ENCODE peak calls at places on chromosomes 4 and X, in seven cellular contexts. T is HepG2, D is esophagus squamous epithelium, U is ovary, N is kidney, L is suprapubic skin, E is H9. K is an unnamed sample.

GRCh38 chrX:29662759-29663503 is 552.4 kb upstream of the MAGEB2 start:
- DNase-seq in T (peak), D (no peak), U (no peak), N (no peak), L (no peak), E (no peak), K (no peak)

GRCh38 chrX:24925430-24925829 is 90.3 kb downstream of the ARX start:
- DNase-seq in T (no peak), D (no peak), U (no peak), N (no peak), L (no peak), E (no peak), K (no peak)

GRCh38 chrX:17553451-17553850 is 178.5 kb downstream of the NHS start:
- DNase-seq in T (no peak), D (no peak), U (no peak), N (peak), L (no peak), E (peak), K (no peak)

GRCh38 chr4:100118213-100118612 is 72.1 kb downstream of the DDIT4L start:
- DNase-seq in T (no peak), D (no peak), U (no peak), N (no peak), L (no peak), E (no peak), K (no peak)

GRCh38 chr4:155543126-155543765 is 123.4 kb upstream of the GUCY1A1 start:
- DNase-seq in T (no peak), D (no peak), U (no peak), N (no peak), L (no peak), E (no peak), K (no peak)

GRCh38 chr4:184250795-184251679 is 33.4 kb upstream of the ENPP6 start:
- DNase-seq in T (peak), D (no peak), U (no peak), N (no peak), L (no peak), E (no peak), K (no peak)

GRCh38 chr4:11069581-11069980 is 359.1 kb downstream of the HS3ST1 start:
- DNase-seq in T (no peak), D (no peak), U (no peak), N (no peak), L (no peak), E (no peak), K (no peak)

GRCh38 chrX:48508400-48509244 is at the start of gene PORCN:
- DNase-seq in T (peak), D (peak), U (peak), N (peak), L (peak), E (peak), K (peak)

GRCh38 chr4:119310826-119311225 is 11.1 kb downstream of the FABP2 start:
- DNase-seq in T (no peak), D (no peak), U (no peak), N (no peak), L (no peak), E (no peak), K (no peak)

GRCh38 chr4:984336-985054 is 2.3 kb upstream of the IDUA start:
- DNase-seq in T (no peak), D (no peak), U (no peak), N (peak), L (no peak), E (no peak), K (no peak)

GRCh38 chrX:39150210-39150609 is 349.0 kb downstream of the MID1IP1 start:
- DNase-seq in T (no peak), D (no peak), U (no peak), N (no peak), L (no peak), E (no peak), K (no peak)

GRCh38 chr4:153156263-153156662 is 48.0 kb upstream of the TRIM2 start:
- DNase-seq in T (no peak), D (no peak), U (no peak), N (no peak), L (no peak), E (no peak), K (peak)

GRCh38 chrX:112653017-112653416 is 26.7 kb downstream of the LHFPL1 start:
- DNase-seq in T (no peak), D (no peak), U (no peak), N (no peak), L (no peak), E (no peak), K (no peak)

GRCh38 chr4:99117876-99118693 is 26.0 kb downstream of the ADH4 start:
- DNase-seq in T (peak), D (no peak), U (no peak), N (no peak), L (no peak), E (no peak), K (no peak)

GRCh38 chr4:47836655-47837581 is 949 bp downstream of the CORIN start:
- DNase-seq in T (peak), D (peak), U (peak), N (peak), L (peak), E (peak), K (peak)

GRCh38 chr4:72546456-72546855 is 22.6 kb downstream of the ADAMTS3 start:
- DNase-seq in T (no peak), D (no peak), U (no peak), N (no peak), L (no peak), E (no peak), K (no peak)

GRCh38 chr4:92483341-92483740 is 179.6 kb downstream of the GRID2 start:
- DNase-seq in T (no peak), D (no peak), U (no peak), N (no peak), L (no peak), E (no peak), K (no peak)

GRCh38 chrX:108811891-108812290 is 75.5 kb upstream of the IRS4 start:
- DNase-seq in T (peak), D (no peak), U (no peak), N (no peak), L (no peak), E (peak), K (no peak)

GRCh38 chrX:110407910-110408545 is 49.4 kb downstream of the RTL9 start:
- DNase-seq in T (peak), D (no peak), U (peak), N (no peak), L (no peak), E (peak), K (peak)

GRCh38 chrX:87299563-87300160 is 217.9 kb upstream of the KLHL4 start:
- DNase-seq in T (peak), D (no peak), U (no peak), N (no peak), L (no peak), E (no peak), K (no peak)

GRCh38 chr4:42703776-42704175 is 46.9 kb upstream of the ATP8A1 start:
- DNase-seq in T (no peak), D (no peak), U (no peak), N (no peak), L (no peak), E (no peak), K (no peak)

GRCh38 chr4:7503597-7503996 is 68.9 kb upstream of the PSAPL1 start:
- DNase-seq in T (no peak), D (no peak), U (no peak), N (no peak), L (no peak), E (no peak), K (no peak)

GRCh38 chr4:122744229-122744628 is 11.7 kb downstream of the BBS12 start:
- DNase-seq in T (peak), D (no peak), U (no peak), N (no peak), L (no peak), E (no peak), K (no peak)

GRCh38 chr4:112196446-112196845 is 35.1 kb upstream of the AP1AR start:
- DNase-seq in T (no peak), D (no peak), U (no peak), N (no peak), L (no peak), E (no peak), K (no peak)

GRCh38 chrX:21993265-21993664 is 38.9 kb upstream of the PHEX start:
- DNase-seq in T (no peak), D (no peak), U (no peak), N (peak), L (no peak), E (no peak), K (no peak)

GRCh38 chrX:110317820-110318663 is at the start of gene AMMECR1:
- DNase-seq in T (peak), D (peak), U (peak), N (peak), L (peak), E (peak), K (peak)

GRCh38 chr4:143232277-143232676 is 47.6 kb downstream of the USP38 start:
- DNase-seq in T (no peak), D (no peak), U (no peak), N (no peak), L (no peak), E (no peak), K (no peak)

GRCh38 chr4:19193274-19193962 is 1058.3 kb upstream of the SLIT2 start:
- DNase-seq in T (no peak), D (no peak), U (no peak), N (no peak), L (no peak), E (no peak), K (no peak)

GRCh38 chr4:8745828-8746225 is 125.8 kb downstream of the HMX1 start:
- DNase-seq in T (no peak), D (no peak), U (no peak), N (peak), L (peak), E (peak), K (no peak)

GRCh38 chr4:168932138-168932537 is 77.9 kb downstream of the CBR4 start:
- DNase-seq in T (no peak), D (no peak), U (no peak), N (no peak), L (no peak), E (no peak), K (no peak)

GRCh38 chr4:183173580-183174526 is 74.8 kb downstream of the WWC2 start:
- DNase-seq in T (no peak), D (no peak), U (no peak), N (no peak), L (no peak), E (peak), K (no peak)

GRCh38 chr4:1566838-1567518 is 117.1 kb downstream of the FAM53A start:
- DNase-seq in T (no peak), D (no peak), U (no peak), N (peak), L (peak), E (peak), K (peak)

GRCh38 chr4:153535735-153536494 is 69.8 kb downstream of the TMEM131L start:
- DNase-seq in T (no peak), D (no peak), U (no peak), N (no peak), L (no peak), E (peak), K (no peak)

GRCh38 chr4:97987019-97987648 is 156.1 kb downstream of the STPG2 start:
- DNase-seq in T (peak), D (no peak), U (no peak), N (no peak), L (no peak), E (no peak), K (no peak)

GRCh38 chr4:124980276-124980752 is 267.8 kb upstream of the ANKRD50 start:
- DNase-seq in T (no peak), D (no peak), U (no peak), N (no peak), L (no peak), E (no peak), K (no peak)

GRCh38 chrX:11663875-11664210 is 1.9 kb downstream of the ARHGAP6 start:
- DNase-seq in T (no peak), D (no peak), U (no peak), N (no peak), L (no peak), E (no peak), K (no peak)

DNA sequence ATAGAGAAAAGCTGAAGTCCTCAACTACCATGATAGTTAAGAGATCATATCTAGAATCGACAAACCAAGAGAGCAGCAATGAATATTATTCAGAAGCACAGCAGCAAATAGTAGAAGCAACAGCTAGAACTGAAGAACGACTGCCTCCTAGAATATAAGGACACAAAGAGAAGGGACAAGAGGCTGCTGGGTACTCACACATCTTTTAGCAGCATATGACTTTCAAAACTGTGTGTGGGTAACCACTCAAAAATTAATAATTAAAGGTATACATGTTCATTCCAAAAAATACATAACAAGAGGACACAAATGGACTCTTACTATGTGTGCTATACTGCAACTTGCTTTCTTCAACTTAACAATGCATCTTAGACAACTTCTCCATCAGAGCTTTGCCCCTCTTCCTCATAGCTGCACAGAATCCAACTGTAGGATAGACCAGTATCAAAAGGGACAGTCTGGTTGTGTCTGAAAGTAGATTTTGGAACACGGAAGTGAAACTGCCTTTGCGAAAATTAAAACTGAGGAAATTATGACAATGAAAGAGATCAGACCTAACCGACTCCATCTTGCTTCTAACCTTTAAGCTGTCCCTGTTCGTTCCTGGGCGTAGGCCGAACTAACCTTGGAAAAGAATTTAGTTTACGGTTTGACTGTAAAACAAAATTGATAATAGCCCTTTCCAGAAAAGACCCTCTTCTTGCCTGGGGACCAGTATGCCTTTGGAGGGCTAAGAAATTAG is 125.7 kb downstream of the SH3KBP1 start:
- DNase-seq in T (no peak), D (no peak), U (no peak), N (no peak), L (no peak), E (no peak), K (no peak)
- H3K27ac ChIP-seq in T (no peak), D (no peak), U (no peak), N (no peak), L (no peak), E (no peak), K (no peak)

DNA sequence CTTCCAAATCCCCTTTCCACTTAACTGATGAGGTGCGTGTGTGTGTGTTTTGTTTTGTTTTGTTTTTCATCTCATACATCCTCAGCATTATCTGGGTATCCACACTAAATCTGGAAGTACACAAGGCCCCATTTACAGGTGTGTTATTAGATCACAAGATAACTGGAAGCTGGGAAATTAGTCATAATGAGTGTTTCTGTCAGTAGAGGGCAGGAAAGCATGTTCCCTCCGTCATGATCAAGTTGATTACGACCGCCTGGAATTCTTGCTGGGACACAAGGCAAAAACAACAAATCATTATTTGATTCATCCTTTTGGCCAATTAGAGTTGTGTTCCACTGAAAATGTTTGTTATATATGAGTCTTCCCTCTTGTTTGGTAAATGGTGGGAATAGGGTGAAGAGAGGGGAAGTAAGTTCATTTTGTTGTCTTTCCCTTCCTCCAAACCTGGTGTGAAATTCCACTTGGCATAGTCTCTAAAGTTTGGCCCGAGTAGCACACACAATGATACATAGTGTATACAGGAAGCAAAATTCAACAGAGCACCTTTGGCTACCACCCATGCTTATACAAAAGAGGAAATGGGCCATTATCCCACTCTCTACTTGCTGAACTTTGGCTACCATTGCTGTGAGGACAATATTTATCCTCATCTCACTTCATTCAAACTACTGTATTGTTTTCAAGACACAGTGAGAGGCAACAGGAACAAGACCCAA is 33.3 kb upstream of the TLL1 start:
- DNase-seq in T (no peak), D (no peak), U (no peak), N (no peak), L (no peak), E (no peak), K (no peak)
- TF ChIP-seq CTCF in T (no peak), D (no peak), U (no peak), N (no peak), L (no peak), E (no peak), K (no peak)

DNA sequence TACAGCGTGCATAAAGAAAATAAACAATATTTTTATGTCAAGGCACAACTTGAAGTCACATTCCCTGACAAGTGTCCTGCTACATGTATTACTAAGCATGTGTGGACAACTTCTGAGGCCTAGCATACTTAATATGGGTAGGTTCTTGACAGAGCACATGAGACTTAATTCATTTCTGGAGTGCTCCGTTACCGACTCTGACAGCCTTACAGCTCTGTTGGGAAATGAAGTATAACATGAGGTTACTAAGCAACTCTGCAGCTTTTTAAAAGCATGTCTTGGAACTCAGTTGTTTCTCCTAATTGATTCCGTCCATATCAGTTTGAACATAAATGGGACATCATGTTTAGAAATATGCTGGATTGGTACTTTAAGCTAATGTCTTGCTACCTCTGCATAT is 985.4 kb upstream of the PCDH7 start:
- DNase-seq in T (no peak), D (no peak), U (no peak), N (no peak), L (no peak), E (no peak), K (no peak)
- H3K27ac ChIP-seq in T (no peak), D (no peak), U (no peak), N (no peak), L (no peak), E (no peak), K (no peak)

DNA sequence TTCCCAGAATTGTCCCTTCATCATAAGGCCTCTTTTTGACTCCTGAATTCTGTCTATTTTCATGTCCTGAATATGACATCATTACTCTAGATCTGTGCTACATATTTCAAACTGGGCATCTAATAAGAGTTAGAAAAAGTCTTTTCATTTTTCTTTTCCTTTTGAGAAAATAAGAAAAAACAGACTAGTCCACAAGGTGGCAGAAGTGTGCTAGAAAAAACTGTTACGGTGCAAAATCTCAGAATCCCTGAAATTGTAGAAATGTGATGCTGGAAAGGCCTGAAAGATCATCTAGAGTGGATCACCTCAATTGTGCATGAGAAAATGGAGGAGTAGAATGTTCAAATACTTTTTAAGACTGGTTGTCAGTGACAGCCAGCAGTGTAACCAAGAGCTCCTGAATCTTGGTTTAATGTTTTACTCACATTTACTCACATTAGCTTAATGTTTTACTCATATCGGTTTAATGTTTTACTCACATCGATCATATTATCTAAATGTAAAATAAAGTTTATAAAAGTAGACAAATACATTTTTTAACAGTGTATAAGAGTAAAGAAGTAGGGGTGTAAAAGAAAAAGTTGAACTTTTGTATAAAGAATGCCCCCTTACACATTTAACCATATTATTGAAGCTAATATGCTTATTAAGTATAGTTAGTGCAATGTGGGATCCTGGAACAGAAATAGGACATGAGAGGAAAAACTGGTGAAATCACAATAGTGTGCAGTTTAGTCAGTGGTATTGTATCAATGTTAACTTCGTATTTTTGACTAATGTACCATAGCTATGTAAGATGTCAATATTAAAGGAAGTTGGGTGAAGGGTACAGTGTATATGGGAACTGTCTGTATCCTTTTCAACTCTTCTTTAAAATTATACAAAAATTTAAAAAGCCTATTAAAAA is 15.2 kb downstream of the ASB11 start:
- DNase-seq in T (peak), D (no peak), U (no peak), N (no peak), L (no peak), E (no peak), K (no peak)
- TF ChIP-seq CTCF in T (peak), D (no peak), U (no peak), N (no peak), L (peak), E (peak), K (peak)

DNA sequence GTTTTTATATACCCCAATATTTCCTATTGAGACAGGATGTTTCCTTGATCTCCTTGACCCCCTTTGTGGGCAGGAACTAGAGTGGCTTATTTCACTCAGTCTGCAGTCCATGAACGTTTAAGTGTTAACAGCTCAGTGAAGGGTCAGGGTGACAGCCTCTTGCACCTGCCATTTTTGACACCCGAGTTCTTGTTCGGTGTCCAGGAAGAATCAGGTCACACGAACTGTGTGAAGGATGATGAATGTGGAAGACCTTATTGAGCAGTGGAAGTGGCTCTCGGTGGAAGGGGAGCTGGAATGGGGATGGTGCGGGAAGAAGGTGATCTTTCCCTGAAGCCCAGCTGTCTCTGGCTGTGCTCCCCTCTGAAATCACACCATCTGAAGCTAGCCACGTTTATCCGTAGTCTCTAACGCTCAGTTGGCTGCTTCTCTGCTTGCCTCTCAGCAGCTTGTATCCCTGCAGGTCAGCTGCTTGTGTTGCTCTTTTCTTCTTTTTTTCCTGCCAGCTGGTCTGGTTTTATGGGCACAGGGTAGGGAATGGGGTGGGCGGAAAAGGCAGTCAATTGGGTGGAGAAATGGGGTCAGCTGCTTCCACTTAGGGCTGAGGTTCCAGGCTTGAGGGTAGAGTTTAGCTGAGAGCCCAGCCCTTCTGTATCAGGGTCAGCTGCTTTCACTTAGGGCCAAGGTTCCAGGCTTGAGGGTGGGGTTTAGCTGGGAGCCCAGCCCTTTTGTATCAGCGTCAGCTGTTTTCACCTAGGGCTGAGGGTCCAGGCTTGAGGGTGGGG is 29.0 kb upstream of the CCNG2 start:
- DNase-seq in T (no peak), D (no peak), U (no peak), N (no peak), L (no peak), E (no peak), K (no peak)
- H3K27ac ChIP-seq in T (no peak), D (no peak), U (no peak), N (no peak), L (peak), E (no peak), K (no peak)